ENCODE peak calls at places on chromosome 7, in five cellular contexts. Q is SK-N-SH, E is upper lobe of left lung, M is sigmoid colon, U is ovary. F is an unnamed sample.

GRCh38 chr7:73556208-73557107 is 1.0 kb downstream of the BCL7B start:
- DNase-seq in E (no peak), M (no peak), Q (no peak), U (no peak), F (no peak)

GRCh38 chr7:87810130-87810529 is 66.0 kb downstream of the SLC25A40 start:
- DNase-seq in E (no peak), U (no peak), Q (no peak), M (no peak), F (no peak)

GRCh38 chr7:32436529-32436928 is 53.7 kb downstream of the LSM5 start:
- DNase-seq in E (no peak), M (no peak), Q (no peak), U (no peak), F (no peak)

GRCh38 chr7:23523486-23524075 is 8.2 kb downstream of the TRA2A start:
- DNase-seq in E (no peak), U (no peak), Q (no peak), M (no peak), F (no peak)

GRCh38 chr7:142420554-142421362 is 162.9 kb upstream of the PRSS58 start:
- DNase-seq in Q (peak), E (no peak), M (no peak), U (no peak), F (peak)

GRCh38 chr7:12884033-12884432 is 196.6 kb downstream of the ARL4A start:
- DNase-seq in U (no peak), E (no peak), M (no peak), Q (no peak), F (no peak)

GRCh38 chr7:7911339-7911738 is 57.3 kb upstream of the GLCCI1 start:
- DNase-seq in Q (no peak), E (no peak), M (no peak), U (no peak), F (no peak)

GRCh38 chr7:70470751-70471150 is 661.2 kb upstream of the GALNT17 start:
- DNase-seq in U (no peak), Q (no peak), M (no peak), E (no peak), F (peak)

GRCh38 chr7:142854505-142855400 is at the start of gene EPHB6:
- DNase-seq in U (peak), E (peak), Q (peak), M (peak), F (peak)

GRCh38 chr7:88216276-88216675 is 3.6 kb downstream of the SRI start:
- DNase-seq in E (peak), U (no peak), M (no peak), Q (no peak), F (no peak)

GRCh38 chr7:474605-475424 is 44.8 kb downstream of the PDGFA start:
- DNase-seq in E (peak), M (peak), U (no peak), Q (no peak), F (no peak)

GRCh38 chr7:41679566-41679965 is 23.3 kb downstream of the INHBA start:
- DNase-seq in E (no peak), U (no peak), M (no peak), Q (no peak), F (no peak)

GRCh38 chr7:16934947-16935742 is 53.4 kb upstream of the AGR3 start:
- DNase-seq in E (no peak), Q (no peak), M (no peak), U (no peak), F (peak)

GRCh38 chr7:143177374-143178119 is 5.7 kb upstream of the TAS2R39 start:
- DNase-seq in E (no peak), Q (no peak), U (no peak), M (no peak), F (no peak)

GRCh38 chr7:45881759-45882464 is 6.4 kb upstream of the IGFBP1 start:
- DNase-seq in M (no peak), Q (no peak), U (peak), E (no peak), F (no peak)
- TF ChIP-seq EP300 in M (no peak), Q (no peak), U (no peak), E (no peak), F (no peak)

GRCh38 chr7:47520408-47520807 is 61.5 kb downstream of the TNS3 start:
- DNase-seq in M (peak), Q (no peak), E (peak), U (peak), F (peak)
- TF ChIP-seq EP300 in M (no peak), Q (no peak), E (no peak), U (no peak), F (no peak)

GRCh38 chr7:79877874-79878465 is 256.7 kb upstream of the GNAI1 start:
- DNase-seq in E (no peak), Q (peak), U (no peak), M (no peak), F (no peak)

GRCh38 chr7:79872171-79872570 is 262.5 kb upstream of the GNAI1 start:
- DNase-seq in E (no peak), U (no peak), M (no peak), Q (no peak), F (no peak)

GRCh38 chr7:79874797-79875196 is 259.8 kb upstream of the GNAI1 start:
- DNase-seq in E (no peak), M (no peak), Q (no peak), U (no peak), F (no peak)

GRCh38 chr7:79880312-79880711 is 254.3 kb upstream of the GNAI1 start:
- DNase-seq in E (no peak), M (no peak), U (no peak), Q (no peak), F (no peak)

DNA sequence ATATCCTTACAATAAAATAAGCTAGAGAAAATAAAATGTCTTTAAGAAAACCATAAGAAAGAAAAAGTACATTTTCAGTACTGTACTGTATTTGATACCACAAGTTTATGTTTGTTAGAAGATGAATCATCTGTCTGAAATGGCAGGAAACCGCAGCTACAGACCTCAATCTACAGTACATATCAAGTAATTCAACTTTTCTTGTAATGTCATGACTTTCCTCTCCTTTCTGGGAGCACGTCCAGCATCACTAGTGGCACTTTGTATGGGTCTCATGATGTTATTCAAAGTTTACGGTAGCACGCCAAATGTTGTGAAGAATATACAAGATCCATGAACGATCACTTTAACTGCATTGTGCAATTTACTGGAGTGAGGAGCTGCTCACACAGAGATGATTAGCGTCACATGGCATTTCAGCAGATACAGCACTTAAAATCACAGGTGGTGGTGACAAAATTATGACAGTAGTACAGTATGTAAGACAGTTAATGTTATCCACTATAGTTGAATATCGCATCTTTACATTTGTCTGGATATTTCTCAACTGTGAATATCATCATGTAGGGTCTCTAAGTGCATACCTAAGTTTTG is 257.8 kb upstream of the GNAI1 start:
- DNase-seq in Q (no peak), E (no peak), U (no peak), M (no peak), F (no peak)
- TF ChIP-seq EP300 in Q (no peak), E (no peak), U (no peak), M (no peak), F (no peak)

DNA sequence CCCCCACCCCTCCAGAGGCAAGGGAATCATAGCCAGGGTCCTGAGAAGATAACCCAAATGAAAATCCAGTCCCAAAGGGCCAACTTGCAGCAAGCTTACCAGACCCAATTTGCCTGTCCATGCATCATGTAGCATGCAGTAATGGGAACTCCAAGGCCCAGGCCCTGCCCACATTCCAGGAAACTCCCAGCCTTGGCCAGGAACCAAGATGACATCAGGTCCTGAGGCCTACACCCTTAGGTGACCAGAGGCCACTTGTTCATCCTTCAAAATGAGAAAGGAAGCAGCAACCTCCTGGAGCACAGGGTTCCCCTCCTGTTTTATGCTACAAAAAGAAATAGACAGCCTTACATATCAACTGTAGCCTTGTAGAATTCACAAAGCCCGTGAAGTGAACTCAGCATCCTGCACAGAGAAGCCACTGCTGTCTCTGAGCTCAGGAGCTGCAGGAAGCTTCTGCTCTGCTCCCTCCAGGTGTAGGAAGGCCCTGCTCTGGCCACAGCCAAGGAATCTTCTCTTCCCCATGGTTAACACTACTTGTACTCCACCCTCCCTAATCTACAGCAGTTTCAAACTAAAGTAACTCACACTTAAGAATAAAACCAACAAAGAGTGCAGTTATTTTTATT is 30.3 kb upstream of the GRB10 start:
- DNase-seq in E (peak), U (peak), M (peak), Q (no peak), F (peak)
- TF ChIP-seq EP300 in E (no peak), U (no peak), M (no peak), Q (no peak), F (no peak)

DNA sequence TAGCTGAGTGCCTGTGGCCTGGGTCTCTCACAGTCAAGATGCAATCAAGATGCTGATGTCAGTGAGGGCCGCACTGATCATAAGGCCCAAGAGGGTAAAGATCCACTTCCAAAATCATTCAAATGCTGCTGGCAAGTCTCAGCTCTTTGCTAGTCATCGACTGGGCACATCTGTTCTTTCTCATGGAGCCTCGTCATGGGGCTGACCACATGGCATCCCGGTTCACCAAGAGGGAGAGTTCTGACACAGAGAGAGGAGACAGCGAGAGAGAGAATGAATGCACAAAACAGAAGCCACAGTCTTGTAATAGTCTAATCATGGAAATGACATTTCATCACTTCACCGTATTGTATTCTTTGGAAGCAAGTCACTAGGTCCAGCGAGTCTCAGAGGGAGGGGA is 1067.5 kb upstream of the C7orf33 start:
- DNase-seq in Q (peak), M (no peak), U (no peak), E (no peak), F (no peak)
- TF ChIP-seq EP300 in Q (no peak), M (no peak), U (no peak), E (no peak), F (no peak)